ENCODE peak calls at places on chromosomes 6 and 20, in six cellular contexts. P is tibial artery, C is SK-N-SH, N is endothelial cell of umbilical vein, U is A673, H is endothelial cell. A is an unnamed sample.

GRCh38 chr20:63497138-63497945 is 1.5 kb downstream of the EEF1A2 start:
- DNase-seq in P (no peak), C (peak), N (no peak), U (no peak), H (no peak), A (no peak)

GRCh38 chr6:166820070-166820469 is 136.3 kb downstream of the RNASET2 start:
- DNase-seq in P (no peak), C (no peak), N (no peak), U (no peak), H (no peak), A (no peak)

GRCh38 chr20:48283470-48284110 is 498.3 kb upstream of the SULF2 start:
- DNase-seq in P (peak), C (no peak), N (peak), U (no peak), H (peak), A (peak)

GRCh38 chr20:62120990-62121775 is 1.1 kb upstream of the LSM14B start:
- DNase-seq in P (no peak), C (no peak), N (no peak), U (no peak), H (no peak), A (no peak)

GRCh38 chr6:31689249-31690110 is 8.6 kb upstream of the LY6G5C start:
- DNase-seq in P (no peak), C (peak), N (no peak), U (no peak), H (peak), A (no peak)

GRCh38 chr6:149464411-149464810 is 20.4 kb downstream of the ZC3H12D start:
- DNase-seq in P (no peak), C (no peak), N (no peak), U (no peak), H (no peak), A (no peak)

GRCh38 chr6:50602191-50602810 is 111.0 kb upstream of the TFAP2D start:
- DNase-seq in P (no peak), C (peak), N (peak), U (peak), H (peak), A (no peak)

GRCh38 chr20:46523696-46524328 is 10.5 kb upstream of the ZNF334 start:
- DNase-seq in P (no peak), C (no peak), N (peak), U (peak), H (no peak), A (no peak)

GRCh38 chr6:14889172-14889571 is 356.7 kb upstream of the JARID2 start:
- DNase-seq in P (no peak), C (no peak), N (no peak), U (no peak), H (no peak), A (no peak)

GRCh38 chr20:4973330-4974097 is 27.8 kb downstream of the SLC23A2 start:
- DNase-seq in P (peak), C (no peak), N (peak), U (no peak), H (no peak), A (no peak)

GRCh38 chr6:75488026-75488425 is 5.6 kb downstream of the FILIP1 start:
- DNase-seq in P (no peak), C (no peak), N (peak), U (peak), H (no peak), A (no peak)

GRCh38 chr20:4814696-4815252 is 93.1 kb downstream of the PRND start:
- DNase-seq in P (peak), C (no peak), N (peak), U (no peak), H (no peak), A (no peak)

GRCh38 chr6:102114402-102114801 is 720.9 kb downstream of the GRIK2 start:
- DNase-seq in P (no peak), C (no peak), N (no peak), U (peak), H (peak), A (no peak)
- TF ChIP-seq CTCF in P (no peak), C (peak), N (no peak), U (peak), H (peak), A (no peak)

DNA sequence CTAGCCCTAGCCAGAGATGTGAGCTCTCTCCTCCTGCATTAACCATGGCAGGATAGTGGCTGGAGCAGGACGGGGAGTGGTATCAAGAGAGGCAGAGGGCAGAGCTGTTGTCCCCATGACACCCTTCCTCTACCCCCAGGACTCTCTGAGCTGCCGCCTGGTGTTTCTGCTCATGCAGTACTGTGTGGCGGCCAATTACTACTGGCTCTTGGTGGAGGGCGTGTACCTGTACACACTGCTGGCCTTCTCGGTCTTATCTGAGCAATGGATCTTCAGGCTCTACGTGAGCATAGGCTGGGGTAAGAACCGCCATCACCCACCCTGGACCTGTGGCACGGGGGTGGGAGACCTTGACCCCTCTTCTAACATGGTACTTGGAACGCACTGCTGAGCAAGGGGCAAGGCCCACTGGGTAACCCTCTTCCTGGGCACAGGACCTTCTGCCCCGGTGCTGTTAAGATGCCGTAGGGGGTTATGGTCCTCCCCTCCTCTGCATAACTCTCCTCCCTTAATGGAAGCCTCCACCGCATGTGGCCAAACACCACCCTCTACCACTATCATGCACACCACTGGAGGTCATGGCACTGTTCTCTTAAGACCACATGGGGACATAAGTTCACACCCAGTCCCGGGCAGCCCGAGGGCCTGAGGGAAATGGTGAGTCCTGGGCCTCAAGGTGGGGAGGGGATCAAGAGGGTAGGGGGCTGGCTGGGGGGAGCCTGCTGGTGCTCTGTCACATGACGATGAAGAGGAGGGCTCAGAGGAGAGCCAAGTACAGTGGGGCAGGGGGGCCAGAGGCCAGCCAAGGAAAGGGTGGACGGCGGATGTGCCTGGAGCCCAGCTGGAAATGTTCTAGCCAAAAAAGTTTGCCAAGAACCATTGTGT is 25.1 kb downstream of the GLP1R start:
- DNase-seq in P (peak), C (no peak), N (no peak), U (no peak), H (no peak), A (no peak)
- TF ChIP-seq CTCF in P (no peak), C (no peak), N (no peak), U (no peak), H (no peak), A (no peak)

GRCh38 chr6:107815846-107816245 is 8.3 kb downstream of the SCML4 start:
- DNase-seq in P (no peak), C (no peak), N (no peak), U (no peak), H (no peak), A (no peak)
- TF ChIP-seq CTCF in P (no peak), C (no peak), N (no peak), U (no peak), H (no peak), A (no peak)

GRCh38 chr6:122789862-122790739 is 1.0 kb downstream of the SMPDL3A start:
- DNase-seq in P (no peak), C (peak), N (peak), U (peak), H (no peak), A (no peak)
- TF ChIP-seq CTCF in P (no peak), C (no peak), N (no peak), U (no peak), H (no peak), A (no peak)